ENCODE peak calls at places on chromosomes 4 and X, in five cellular contexts. One of them, this sample, is unnamed.
A peak's percentile ranks its signal among the peaks of the same experiment; 100 is the strongest.

GRCh38 chrX:17039826-17040225 is 93.4 kb downstream of the REPS2 start:
- DNase-seq in pancreas: no peak
- DNase-seq in HCT116: no peak
- DNase-seq in H9: no peak
- DNase-seq in fibroblast of lung: peak; percentile 79
- DNase-seq in this sample: no peak

GRCh38 chr4:7359302-7360063 is 75.2 kb downstream of the PSAPL1 start:
- DNase-seq in pancreas: no peak
- DNase-seq in HCT116: no peak
- DNase-seq in H9: no peak
- DNase-seq in fibroblast of lung: no peak
- DNase-seq in this sample: no peak

GRCh38 chrX:153055827-153056748 is at the start of gene PNMA3:
- DNase-seq in pancreas: peak; percentile 76
- DNase-seq in HCT116: no peak
- DNase-seq in H9: peak; percentile 35
- DNase-seq in fibroblast of lung: no peak
- DNase-seq in this sample: no peak

GRCh38 chr4:41258783-41259182 is 2.1 kb downstream of the UCHL1 start:
- DNase-seq in pancreas: no peak
- DNase-seq in HCT116: peak; percentile 56
- DNase-seq in H9: peak; percentile 41
- DNase-seq in fibroblast of lung: peak; percentile 81
- DNase-seq in this sample: peak; percentile 14

GRCh38 chrX:114073926-114074325 is 510.0 kb upstream of the HTR2C start:
- DNase-seq in pancreas: no peak
- DNase-seq in HCT116: no peak
- DNase-seq in H9: no peak
- DNase-seq in fibroblast of lung: no peak
- DNase-seq in this sample: no peak

GRCh38 chr4:155207534-155208257 is 740 bp upstream of the NPY2R start:
- DNase-seq in pancreas: peak; percentile 44
- DNase-seq in HCT116: no peak
- DNase-seq in H9: peak; percentile 77
- DNase-seq in fibroblast of lung: no peak
- DNase-seq in this sample: peak; percentile 8

GRCh38 chrX:40607381-40607780 is 15.8 kb upstream of the MPC1L start:
- DNase-seq in pancreas: no peak
- DNase-seq in HCT116: no peak
- DNase-seq in H9: no peak
- DNase-seq in fibroblast of lung: peak; percentile 60
- DNase-seq in this sample: no peak

GRCh38 chr4:152257601-152258066 is 278.3 kb downstream of the FBXW7 start:
- DNase-seq in pancreas: no peak
- DNase-seq in HCT116: no peak
- DNase-seq in H9: no peak
- DNase-seq in fibroblast of lung: no peak
- DNase-seq in this sample: no peak

GRCh38 chr4:42915484-42915883 is 23.0 kb downstream of the GRXCR1 start:
- DNase-seq in pancreas: no peak
- DNase-seq in HCT116: no peak
- DNase-seq in H9: no peak
- DNase-seq in fibroblast of lung: no peak
- DNase-seq in this sample: no peak

GRCh38 chr4:34181891-34182290 is 2062.4 kb downstream of the ARAP2 start:
- DNase-seq in pancreas: no peak
- DNase-seq in HCT116: peak; percentile 13
- DNase-seq in H9: no peak
- DNase-seq in fibroblast of lung: peak; percentile 57
- DNase-seq in this sample: no peak

GRCh38 chr4:95293014-95293413 is 255.8 kb downstream of the UNC5C start:
- DNase-seq in pancreas: no peak
- DNase-seq in HCT116: no peak
- DNase-seq in H9: no peak
- DNase-seq in fibroblast of lung: peak; percentile 44
- DNase-seq in this sample: no peak

GRCh38 chr4:143555676-143556075 is 42.2 kb downstream of the SMARCA5 start:
- DNase-seq in pancreas: no peak
- DNase-seq in HCT116: no peak
- DNase-seq in H9: no peak
- DNase-seq in fibroblast of lung: no peak
- DNase-seq in this sample: no peak

GRCh38 chr4:80592950-80593349 is 257.4 kb downstream of the CFAP299 start:
- DNase-seq in pancreas: no peak
- DNase-seq in HCT116: no peak
- DNase-seq in H9: no peak
- DNase-seq in fibroblast of lung: no peak
- DNase-seq in this sample: no peak

GRCh38 chrX:10482708-10483107 is 137.7 kb downstream of the MID1 start:
- DNase-seq in pancreas: no peak
- DNase-seq in HCT116: no peak
- DNase-seq in H9: no peak
- DNase-seq in fibroblast of lung: no peak
- DNase-seq in this sample: no peak

GRCh38 chr4:150308824-150309472 is 230.7 kb downstream of the DCLK2 start:
- DNase-seq in pancreas: no peak
- DNase-seq in HCT116: no peak
- DNase-seq in H9: no peak
- DNase-seq in fibroblast of lung: peak; percentile 27
- DNase-seq in this sample: no peak

GRCh38 chr4:128285085-128286023 is 2.3 kb downstream of the PGRMC2 start:
- DNase-seq in pancreas: no peak
- DNase-seq in HCT116: no peak
- DNase-seq in H9: no peak
- DNase-seq in fibroblast of lung: peak; percentile 34
- DNase-seq in this sample: no peak

GRCh38 chrX:9188117-9188516 is 154.2 kb upstream of the FAM9B start:
- DNase-seq in pancreas: no peak
- DNase-seq in HCT116: no peak
- DNase-seq in H9: no peak
- DNase-seq in fibroblast of lung: no peak
- DNase-seq in this sample: no peak

GRCh38 chr4:38069271-38069760 is 109.1 kb downstream of the PTTG2 start:
- DNase-seq in pancreas: no peak
- DNase-seq in HCT116: no peak
- DNase-seq in H9: peak; percentile 65
- DNase-seq in fibroblast of lung: peak; percentile 79
- DNase-seq in this sample: no peak

GRCh38 chrX:93322110-93322509 is 351.3 kb downstream of the NAP1L3 start:
- DNase-seq in pancreas: peak; percentile 39
- DNase-seq in HCT116: no peak
- DNase-seq in H9: no peak
- DNase-seq in fibroblast of lung: no peak
- DNase-seq in this sample: no peak

GRCh38 chr4:110837896-110838450 is 215.1 kb upstream of the PITX2 start:
- DNase-seq in pancreas: no peak
- DNase-seq in HCT116: no peak
- DNase-seq in H9: peak; percentile 28
- DNase-seq in fibroblast of lung: no peak
- DNase-seq in this sample: no peak

GRCh38 chrX:3244203-3244743 is 102.2 kb downstream of the MXRA5 start:
- DNase-seq in pancreas: no peak
- DNase-seq in HCT116: no peak
- DNase-seq in H9: no peak
- DNase-seq in fibroblast of lung: peak; percentile 77
- DNase-seq in this sample: no peak

GRCh38 chr4:48331577-48332340 is 9.6 kb upstream of the SLAIN2 start:
- DNase-seq in pancreas: no peak
- DNase-seq in HCT116: no peak
- DNase-seq in H9: no peak
- DNase-seq in fibroblast of lung: peak; percentile 79
- DNase-seq in this sample: no peak

GRCh38 chr4:14668296-14668695 is 334.0 kb upstream of the CPEB2 start:
- DNase-seq in pancreas: no peak
- DNase-seq in HCT116: no peak
- DNase-seq in H9: no peak
- DNase-seq in fibroblast of lung: no peak
- DNase-seq in this sample: no peak

GRCh38 chrX:134659761-134660160 is 1.5 kb upstream of the PLAC1 start:
- DNase-seq in pancreas: no peak
- DNase-seq in HCT116: no peak
- DNase-seq in H9: no peak
- DNase-seq in fibroblast of lung: no peak
- DNase-seq in this sample: no peak

GRCh38 chrX:94751611-94752010 is 1077.6 kb downstream of the FAM133A start:
- DNase-seq in pancreas: no peak
- DNase-seq in HCT116: no peak
- DNase-seq in H9: no peak
- DNase-seq in fibroblast of lung: no peak
- DNase-seq in this sample: no peak

GRCh38 chr4:76589872-76590846 is 155.1 kb downstream of the SHROOM3 start:
- DNase-seq in pancreas: no peak
- DNase-seq in HCT116: peak; percentile 39
- DNase-seq in H9: peak; percentile 94
- DNase-seq in fibroblast of lung: peak; percentile 83
- DNase-seq in this sample: no peak

GRCh38 chr4:22614114-22614513 is 78.6 kb upstream of the GBA3 start:
- DNase-seq in pancreas: no peak
- DNase-seq in HCT116: no peak
- DNase-seq in H9: no peak
- DNase-seq in fibroblast of lung: no peak
- DNase-seq in this sample: no peak

GRCh38 chrX:133939655-133940054 is 45.7 kb downstream of the GPC3 start:
- DNase-seq in pancreas: no peak
- DNase-seq in HCT116: no peak
- DNase-seq in H9: no peak
- DNase-seq in fibroblast of lung: no peak
- DNase-seq in this sample: no peak

GRCh38 chr4:149522031-149522430 is 293.6 kb downstream of the IQCM start:
- DNase-seq in pancreas: no peak
- DNase-seq in HCT116: no peak
- DNase-seq in H9: no peak
- DNase-seq in fibroblast of lung: peak; percentile 28
- DNase-seq in this sample: no peak

GRCh38 chrX:16882702-16883486 is 12.7 kb upstream of the RBBP7 start:
- DNase-seq in pancreas: peak; percentile 58
- DNase-seq in HCT116: peak; percentile 37
- DNase-seq in H9: peak; percentile 79
- DNase-seq in fibroblast of lung: peak; percentile 70
- DNase-seq in this sample: peak; percentile 7

GRCh38 chr4:157151711-157152110 is 68.8 kb upstream of the GRIA2 start:
- DNase-seq in pancreas: no peak
- DNase-seq in HCT116: no peak
- DNase-seq in H9: no peak
- DNase-seq in fibroblast of lung: peak; percentile 28
- DNase-seq in this sample: no peak

GRCh38 chr4:122733805-122734155 is 1.3 kb downstream of the BBS12 start:
- DNase-seq in pancreas: no peak
- DNase-seq in HCT116: no peak
- DNase-seq in H9: no peak
- DNase-seq in fibroblast of lung: no peak
- DNase-seq in this sample: no peak

GRCh38 chr4:122728781-122729330 is 3.6 kb upstream of the BBS12 start:
- DNase-seq in pancreas: no peak
- DNase-seq in HCT116: no peak
- DNase-seq in H9: no peak
- DNase-seq in fibroblast of lung: no peak
- DNase-seq in this sample: no peak

GRCh38 chr4:122732329-122733026 is at the start of gene BBS12:
- DNase-seq in pancreas: peak; percentile 98
- DNase-seq in HCT116: peak; percentile 98
- DNase-seq in H9: peak; percentile 100
- DNase-seq in fibroblast of lung: peak; percentile 99
- DNase-seq in this sample: peak; percentile 98

DNA sequence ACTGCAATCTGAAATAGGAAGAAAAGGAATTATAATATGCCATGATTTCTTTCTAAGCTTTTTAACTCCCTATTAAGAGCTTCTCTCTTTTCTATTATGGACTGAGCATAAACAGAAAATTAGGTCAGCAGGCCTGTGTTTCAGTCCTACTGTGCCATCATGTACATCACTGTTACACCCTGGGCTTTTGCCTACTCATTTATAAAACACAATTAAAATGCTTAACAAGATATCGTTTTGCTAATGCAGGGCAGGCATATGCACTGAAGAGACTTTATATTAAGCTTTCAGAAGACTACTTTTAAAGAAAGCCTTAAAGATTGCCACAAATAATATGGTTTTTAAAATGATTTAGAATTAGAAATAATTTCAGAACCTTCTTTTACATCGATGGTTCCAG is 828 bp upstream of the BBS12 start:
- DNase-seq in pancreas: no peak
- DNase-seq in HCT116: no peak
- DNase-seq in H9: no peak
- DNase-seq in fibroblast of lung: no peak
- DNase-seq in this sample: no peak
- H3K27ac ChIP-seq in pancreas: peak overlapping the region; percentile 66
- H3K27ac ChIP-seq in HCT116: no peak overlapping the region
- H3K27ac ChIP-seq in H9: no peak overlapping the region
- H3K27ac ChIP-seq in fibroblast of lung: no peak overlapping the region
- H3K27ac ChIP-seq in this sample: no peak overlapping the region

DNA sequence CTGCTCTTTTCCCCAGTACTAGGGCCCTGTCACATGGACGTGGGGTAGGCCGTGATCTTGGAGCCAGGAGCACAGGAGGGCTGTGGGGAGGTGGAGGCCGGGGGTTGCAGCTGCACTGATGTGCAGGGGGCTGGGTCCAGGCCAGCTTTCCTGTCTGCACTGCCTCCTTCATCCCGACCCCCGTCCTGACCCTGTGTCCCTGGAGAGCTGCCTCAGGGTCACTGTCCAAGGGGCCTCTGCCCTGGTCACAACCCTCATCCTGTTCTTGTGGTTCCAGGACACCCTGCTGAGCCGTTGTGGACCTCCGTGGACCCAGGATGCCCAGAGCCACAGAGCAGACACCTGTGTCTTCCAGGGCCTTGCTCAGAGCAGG is 91.7 kb upstream of the ADRA2C start:
- DNase-seq in pancreas: no peak
- DNase-seq in HCT116: no peak
- DNase-seq in H9: no peak
- DNase-seq in fibroblast of lung: no peak
- DNase-seq in this sample: no peak
- H3K27ac ChIP-seq in pancreas: no peak overlapping the region
- H3K27ac ChIP-seq in HCT116: no peak overlapping the region
- H3K27ac ChIP-seq in H9: no peak overlapping the region
- H3K27ac ChIP-seq in fibroblast of lung: no peak overlapping the region
- H3K27ac ChIP-seq in this sample: no peak overlapping the region

GRCh38 chr4:178320003-178320402 is 877.8 kb upstream of the AGA start:
- DNase-seq in pancreas: no peak
- DNase-seq in HCT116: no peak
- DNase-seq in H9: no peak
- DNase-seq in fibroblast of lung: no peak
- DNase-seq in this sample: no peak
- H3K27ac ChIP-seq in pancreas: no peak overlapping the region
- H3K27ac ChIP-seq in HCT116: no peak overlapping the region
- H3K27ac ChIP-seq in H9: no peak overlapping the region
- H3K27ac ChIP-seq in fibroblast of lung: no peak overlapping the region
- H3K27ac ChIP-seq in this sample: no peak overlapping the region

GRCh38 chrX:55522577-55523254 is 33.1 kb upstream of the USP51 start:
- DNase-seq in pancreas: no peak
- DNase-seq in HCT116: no peak
- DNase-seq in H9: no peak
- DNase-seq in fibroblast of lung: no peak
- DNase-seq in this sample: no peak
- H3K27ac ChIP-seq in pancreas: no peak overlapping the region
- H3K27ac ChIP-seq in HCT116: no peak overlapping the region
- H3K27ac ChIP-seq in H9: no peak overlapping the region
- H3K27ac ChIP-seq in fibroblast of lung: no peak overlapping the region
- H3K27ac ChIP-seq in this sample: no peak overlapping the region

GRCh38 chr4:168636506-168637176 is 139.8 kb downstream of the PALLD start:
- DNase-seq in pancreas: no peak
- DNase-seq in HCT116: no peak
- DNase-seq in H9: no peak
- DNase-seq in fibroblast of lung: peak; percentile 89
- DNase-seq in this sample: no peak
- H3K27ac ChIP-seq in pancreas: no peak overlapping the region
- H3K27ac ChIP-seq in HCT116: peak overlapping the region; percentile 94
- H3K27ac ChIP-seq in H9: no peak overlapping the region
- H3K27ac ChIP-seq in fibroblast of lung: peak overlapping the region; percentile 62
- H3K27ac ChIP-seq in this sample: no peak overlapping the region

This sample was measured in substantia nigra.